ENCODE peak calls at places on chromosomes 7 and 10, in five cellular contexts. One of them, this sample, is unnamed.

GRCh38 chr10:8033812-8034665 is 20.4 kb upstream of the GATA3 start:
- DNase-seq in SHP77: no peak
- DNase-seq in D721Med: no peak
- DNase-seq in fibroblast of pulmonary artery: no peak
- DNase-seq in NB4: no peak
- DNase-seq in this sample: no peak

GRCh38 chr10:182441-183201 is 47.4 kb downstream of the ZMYND11 start:
- DNase-seq in SHP77: no peak
- DNase-seq in D721Med: no peak
- DNase-seq in fibroblast of pulmonary artery: peak
- DNase-seq in NB4: no peak
- DNase-seq in this sample: peak

GRCh38 chr7:155961241-155962190 is 149.3 kb upstream of the SHH start:
- DNase-seq in SHP77: no peak
- DNase-seq in D721Med: no peak
- DNase-seq in fibroblast of pulmonary artery: peak
- DNase-seq in NB4: peak
- DNase-seq in this sample: peak

GRCh38 chr7:64867863-64868440 is 35.1 kb upstream of the ZNF273 start:
- DNase-seq in SHP77: no peak
- DNase-seq in D721Med: no peak
- DNase-seq in fibroblast of pulmonary artery: no peak
- DNase-seq in NB4: no peak
- DNase-seq in this sample: no peak

GRCh38 chr10:108788891-108789290 is 1134.4 kb downstream of the XPNPEP1 start:
- DNase-seq in SHP77: no peak
- DNase-seq in D721Med: no peak
- DNase-seq in fibroblast of pulmonary artery: no peak
- DNase-seq in NB4: no peak
- DNase-seq in this sample: no peak

GRCh38 chr10:85934586-85934985 is 432.0 kb downstream of the GRID1 start:
- DNase-seq in SHP77: no peak
- DNase-seq in D721Med: no peak
- DNase-seq in fibroblast of pulmonary artery: no peak
- DNase-seq in NB4: no peak
- DNase-seq in this sample: no peak

GRCh38 chr10:76881477-76882220 is 756.0 kb downstream of the KCNMA1 start:
- DNase-seq in SHP77: no peak
- DNase-seq in D721Med: no peak
- DNase-seq in fibroblast of pulmonary artery: no peak
- DNase-seq in NB4: no peak
- DNase-seq in this sample: no peak

GRCh38 chr7:73865738-73866445 is 4.9 kb downstream of the TMEM270 start:
- DNase-seq in SHP77: peak
- DNase-seq in D721Med: no peak
- DNase-seq in fibroblast of pulmonary artery: peak
- DNase-seq in NB4: peak
- DNase-seq in this sample: peak

GRCh38 chr10:6173203-6173602 is 29.5 kb upstream of the PFKFB3 start:
- DNase-seq in SHP77: no peak
- DNase-seq in D721Med: no peak
- DNase-seq in fibroblast of pulmonary artery: no peak
- DNase-seq in NB4: peak
- DNase-seq in this sample: peak

GRCh38 chr10:27804136-27804535 is 58.5 kb upstream of the MKX start:
- DNase-seq in SHP77: no peak
- DNase-seq in D721Med: no peak
- DNase-seq in fibroblast of pulmonary artery: no peak
- DNase-seq in NB4: no peak
- DNase-seq in this sample: no peak

GRCh38 chr7:149870274-149870673 is 3.5 kb upstream of the ATP6V0E2 start:
- DNase-seq in SHP77: no peak
- DNase-seq in D721Med: no peak
- DNase-seq in fibroblast of pulmonary artery: no peak
- DNase-seq in NB4: no peak
- DNase-seq in this sample: no peak

GRCh38 chr7:124566576-124566975 is 199.0 kb downstream of the GPR37 start:
- DNase-seq in SHP77: no peak
- DNase-seq in D721Med: no peak
- DNase-seq in fibroblast of pulmonary artery: peak
- DNase-seq in NB4: no peak
- DNase-seq in this sample: no peak

GRCh38 chr10:111835562-111835961 is 348.0 kb downstream of the GPAM start:
- DNase-seq in SHP77: no peak
- DNase-seq in D721Med: no peak
- DNase-seq in fibroblast of pulmonary artery: no peak
- DNase-seq in NB4: no peak
- DNase-seq in this sample: no peak

GRCh38 chr7:80070391-80070790 is 64.2 kb upstream of the GNAI1 start:
- DNase-seq in SHP77: no peak
- DNase-seq in D721Med: no peak
- DNase-seq in fibroblast of pulmonary artery: peak
- DNase-seq in NB4: no peak
- DNase-seq in this sample: no peak

GRCh38 chr10:95841711-95842498 is 65.9 kb upstream of the CC2D2B start:
- DNase-seq in SHP77: peak
- DNase-seq in D721Med: peak
- DNase-seq in fibroblast of pulmonary artery: peak
- DNase-seq in NB4: peak
- DNase-seq in this sample: peak

GRCh38 chr10:112524637-112525036 is 77.6 kb downstream of the VTI1A start:
- DNase-seq in SHP77: no peak
- DNase-seq in D721Med: no peak
- DNase-seq in fibroblast of pulmonary artery: no peak
- DNase-seq in NB4: no peak
- DNase-seq in this sample: no peak

GRCh38 chr10:72694476-72695369 is 2.8 kb downstream of the MCU start:
- DNase-seq in SHP77: no peak
- DNase-seq in D721Med: no peak
- DNase-seq in fibroblast of pulmonary artery: peak
- DNase-seq in NB4: peak
- DNase-seq in this sample: peak

GRCh38 chr7:27478104-27478503 is 184.6 kb downstream of the HIBADH start:
- DNase-seq in SHP77: no peak
- DNase-seq in D721Med: no peak
- DNase-seq in fibroblast of pulmonary artery: no peak
- DNase-seq in NB4: no peak
- DNase-seq in this sample: no peak

GRCh38 chr7:30842542-30843451 is 68.9 kb upstream of the AQP1 start:
- DNase-seq in SHP77: no peak
- DNase-seq in D721Med: no peak
- DNase-seq in fibroblast of pulmonary artery: peak
- DNase-seq in NB4: no peak
- DNase-seq in this sample: no peak

GRCh38 chr7:110027385-110027784 is 1063.5 kb upstream of the LRRN3 start:
- DNase-seq in SHP77: no peak
- DNase-seq in D721Med: no peak
- DNase-seq in fibroblast of pulmonary artery: no peak
- DNase-seq in NB4: no peak
- DNase-seq in this sample: no peak

GRCh38 chr7:93566876-93567275 is 7.6 kb downstream of the CALCR start:
- DNase-seq in SHP77: no peak
- DNase-seq in D721Med: no peak
- DNase-seq in fibroblast of pulmonary artery: peak
- DNase-seq in NB4: no peak
- DNase-seq in this sample: no peak

GRCh38 chr7:4753610-4754432 is 21.6 kb upstream of the AP5Z1 start:
- DNase-seq in SHP77: peak
- DNase-seq in D721Med: peak
- DNase-seq in fibroblast of pulmonary artery: peak
- DNase-seq in NB4: peak
- DNase-seq in this sample: peak

GRCh38 chr10:35480150-35480549 is 125.0 kb upstream of the GJD4 start:
- DNase-seq in SHP77: no peak
- DNase-seq in D721Med: no peak
- DNase-seq in fibroblast of pulmonary artery: no peak
- DNase-seq in NB4: no peak
- DNase-seq in this sample: no peak

GRCh38 chr10:124237282-124237975 is 144.0 kb upstream of the CHST15 start:
- DNase-seq in SHP77: no peak
- DNase-seq in D721Med: no peak
- DNase-seq in fibroblast of pulmonary artery: no peak
- DNase-seq in NB4: no peak
- DNase-seq in this sample: no peak

GRCh38 chr10:128147064-128147463 is 20.8 kb upstream of the MKI67 start:
- DNase-seq in SHP77: no peak
- DNase-seq in D721Med: no peak
- DNase-seq in fibroblast of pulmonary artery: no peak
- DNase-seq in NB4: no peak
- DNase-seq in this sample: no peak

GRCh38 chr7:66454600-66455225 is 174.0 kb upstream of the KCTD7 start:
- DNase-seq in SHP77: no peak
- DNase-seq in D721Med: no peak
- DNase-seq in fibroblast of pulmonary artery: no peak
- DNase-seq in NB4: peak
- DNase-seq in this sample: no peak

GRCh38 chr10:62153191-62153590 is 115.5 kb downstream of the RTKN2 start:
- DNase-seq in SHP77: no peak
- DNase-seq in D721Med: no peak
- DNase-seq in fibroblast of pulmonary artery: peak
- DNase-seq in NB4: no peak
- DNase-seq in this sample: no peak

GRCh38 chr10:72691470-72692056 is 380 bp upstream of the MCU start:
- DNase-seq in SHP77: peak
- DNase-seq in D721Med: peak
- DNase-seq in fibroblast of pulmonary artery: no peak
- DNase-seq in NB4: no peak
- DNase-seq in this sample: no peak

GRCh38 chr7:129807863-129808262 is 144.9 kb downstream of the UBE2H start:
- DNase-seq in SHP77: no peak
- DNase-seq in D721Med: no peak
- DNase-seq in fibroblast of pulmonary artery: no peak
- DNase-seq in NB4: no peak
- DNase-seq in this sample: no peak

GRCh38 chr7:44853391-44853790 is 5.5 kb upstream of the H2AZ2 start:
- DNase-seq in SHP77: no peak
- DNase-seq in D721Med: no peak
- DNase-seq in fibroblast of pulmonary artery: no peak
- DNase-seq in NB4: no peak
- DNase-seq in this sample: no peak

This sample was measured in dermis blood vessel endothelial cell.